ENCODE peak calls at places on chromosomes 6 and 20, in six cellular contexts. One of them, this sample, is unnamed.

GRCh38 chr6:15331629-15332241 is 85.9 kb downstream of the JARID2 start:
- DNase-seq in mesenchymal stem cell: no peak
- DNase-seq in H1: no peak
- DNase-seq in IMR-90: no peak
- DNase-seq in neuronal stem cell: no peak
- DNase-seq in mesendoderm: no peak
- DNase-seq in this sample: no peak

GRCh38 chr6:170080828-170081368 is 210.0 kb downstream of the DLL1 start:
- DNase-seq in mesenchymal stem cell: no peak
- DNase-seq in H1: peak
- DNase-seq in IMR-90: no peak
- DNase-seq in neuronal stem cell: peak
- DNase-seq in mesendoderm: no peak
- DNase-seq in this sample: no peak

GRCh38 chr6:137819740-137820139 is 47.3 kb upstream of the TNFAIP3 start:
- DNase-seq in mesenchymal stem cell: peak
- DNase-seq in H1: no peak
- DNase-seq in IMR-90: no peak
- DNase-seq in neuronal stem cell: no peak
- DNase-seq in mesendoderm: no peak
- DNase-seq in this sample: no peak

GRCh38 chr6:15184441-15184861 is 61.4 kb upstream of the JARID2 start:
- DNase-seq in mesenchymal stem cell: no peak
- DNase-seq in H1: no peak
- DNase-seq in IMR-90: no peak
- DNase-seq in neuronal stem cell: no peak
- DNase-seq in mesendoderm: no peak
- DNase-seq in this sample: peak

GRCh38 chr6:132054525-132054924 is 103.4 kb upstream of the CCN2 start:
- DNase-seq in mesenchymal stem cell: peak
- DNase-seq in H1: no peak
- DNase-seq in IMR-90: peak
- DNase-seq in neuronal stem cell: no peak
- DNase-seq in mesendoderm: no peak
- DNase-seq in this sample: peak

GRCh38 chr6:7998103-7998725 is 66.0 kb downstream of the BLOC1S5 start:
- DNase-seq in mesenchymal stem cell: peak
- DNase-seq in H1: no peak
- DNase-seq in IMR-90: peak
- DNase-seq in neuronal stem cell: no peak
- DNase-seq in mesendoderm: no peak
- DNase-seq in this sample: peak

GRCh38 chr20:23926941-23927872 is 47.7 kb upstream of the CST5 start:
- DNase-seq in mesenchymal stem cell: no peak
- DNase-seq in H1: no peak
- DNase-seq in IMR-90: no peak
- DNase-seq in neuronal stem cell: no peak
- DNase-seq in mesendoderm: no peak
- DNase-seq in this sample: peak

GRCh38 chr6:31178143-31179041 is 7.9 kb upstream of the POU5F1 start:
- DNase-seq in mesenchymal stem cell: no peak
- DNase-seq in H1: no peak
- DNase-seq in IMR-90: no peak
- DNase-seq in neuronal stem cell: no peak
- DNase-seq in mesendoderm: no peak
- DNase-seq in this sample: no peak

GRCh38 chr6:111585969-111586315 is 19.7 kb downstream of the TRAF3IP2 start:
- DNase-seq in mesenchymal stem cell: peak
- DNase-seq in H1: no peak
- DNase-seq in IMR-90: no peak
- DNase-seq in neuronal stem cell: no peak
- DNase-seq in mesendoderm: no peak
- DNase-seq in this sample: no peak

GRCh38 chr20:63972312-63973159 is 2.8 kb upstream of the ZNF512B start:
- DNase-seq in mesenchymal stem cell: no peak
- DNase-seq in H1: no peak
- DNase-seq in IMR-90: no peak
- DNase-seq in neuronal stem cell: no peak
- DNase-seq in mesendoderm: no peak
- DNase-seq in this sample: peak

GRCh38 chr6:116783852-116784251 is 18.3 kb upstream of the FAM162B start:
- DNase-seq in mesenchymal stem cell: peak
- DNase-seq in H1: no peak
- DNase-seq in IMR-90: peak
- DNase-seq in neuronal stem cell: no peak
- DNase-seq in mesendoderm: no peak
- DNase-seq in this sample: no peak

GRCh38 chr6:136547336-136547735 is 2.9 kb downstream of the MAP7 start:
- DNase-seq in mesenchymal stem cell: peak
- DNase-seq in H1: no peak
- DNase-seq in IMR-90: peak
- DNase-seq in neuronal stem cell: no peak
- DNase-seq in mesendoderm: peak
- DNase-seq in this sample: no peak

GRCh38 chr6:132790450-132790849 is 8.0 kb downstream of the SLC18B1 start:
- DNase-seq in mesenchymal stem cell: no peak
- DNase-seq in H1: no peak
- DNase-seq in IMR-90: no peak
- DNase-seq in neuronal stem cell: no peak
- DNase-seq in mesendoderm: no peak
- DNase-seq in this sample: no peak

GRCh38 chr20:48012401-48012974 is 227.2 kb upstream of the SULF2 start:
- DNase-seq in mesenchymal stem cell: peak
- DNase-seq in H1: no peak
- DNase-seq in IMR-90: peak
- DNase-seq in neuronal stem cell: no peak
- DNase-seq in mesendoderm: peak
- DNase-seq in this sample: no peak

GRCh38 chr6:105192707-105193465 is 13.1 kb upstream of the POPDC3 start:
- DNase-seq in mesenchymal stem cell: peak
- DNase-seq in H1: no peak
- DNase-seq in IMR-90: peak
- DNase-seq in neuronal stem cell: no peak
- DNase-seq in mesendoderm: no peak
- DNase-seq in this sample: no peak

GRCh38 chr20:63073051-63073737 is 66.4 kb upstream of the BHLHE23 start:
- DNase-seq in mesenchymal stem cell: no peak
- DNase-seq in H1: no peak
- DNase-seq in IMR-90: no peak
- DNase-seq in neuronal stem cell: no peak
- DNase-seq in mesendoderm: no peak
- DNase-seq in this sample: no peak

GRCh38 chr6:158705386-158706126 is 55.7 kb downstream of the SYTL3 start:
- DNase-seq in mesenchymal stem cell: no peak
- DNase-seq in H1: no peak
- DNase-seq in IMR-90: no peak
- DNase-seq in neuronal stem cell: no peak
- DNase-seq in mesendoderm: no peak
- DNase-seq in this sample: no peak

GRCh38 chr6:37285861-37286311 is 27.9 kb upstream of the TMEM217 start:
- DNase-seq in mesenchymal stem cell: no peak
- DNase-seq in H1: no peak
- DNase-seq in IMR-90: no peak
- DNase-seq in neuronal stem cell: no peak
- DNase-seq in mesendoderm: no peak
- DNase-seq in this sample: peak

GRCh38 chr6:16519265-16520242 is 241.7 kb downstream of the ATXN1 start:
- DNase-seq in mesenchymal stem cell: no peak
- DNase-seq in H1: no peak
- DNase-seq in IMR-90: no peak
- DNase-seq in neuronal stem cell: no peak
- DNase-seq in mesendoderm: peak
- DNase-seq in this sample: peak

GRCh38 chr20:371755-372542 is 8.6 kb upstream of the TRIB3 start:
- DNase-seq in mesenchymal stem cell: peak
- DNase-seq in H1: no peak
- DNase-seq in IMR-90: peak
- DNase-seq in neuronal stem cell: no peak
- DNase-seq in mesendoderm: peak
- DNase-seq in this sample: peak

GRCh38 chr6:117908246-117909107 is 1.4 kb downstream of the SLC35F1 start:
- DNase-seq in mesenchymal stem cell: no peak
- DNase-seq in H1: no peak
- DNase-seq in IMR-90: no peak
- DNase-seq in neuronal stem cell: no peak
- DNase-seq in mesendoderm: peak
- DNase-seq in this sample: no peak

GRCh38 chr20:62344782-62345181 is 22.3 kb downstream of the LAMA5 start:
- DNase-seq in mesenchymal stem cell: peak
- DNase-seq in H1: no peak
- DNase-seq in IMR-90: peak
- DNase-seq in neuronal stem cell: no peak
- DNase-seq in mesendoderm: no peak
- DNase-seq in this sample: no peak

GRCh38 chr6:52571099-52571755 is 5.6 kb downstream of the TRAM2 start:
- DNase-seq in mesenchymal stem cell: peak
- DNase-seq in H1: no peak
- DNase-seq in IMR-90: no peak
- DNase-seq in neuronal stem cell: no peak
- DNase-seq in mesendoderm: peak
- DNase-seq in this sample: no peak

GRCh38 chr20:8215516-8215915 is 83.5 kb downstream of the PLCB1 start:
- DNase-seq in mesenchymal stem cell: peak
- DNase-seq in H1: no peak
- DNase-seq in IMR-90: peak
- DNase-seq in neuronal stem cell: no peak
- DNase-seq in mesendoderm: no peak
- DNase-seq in this sample: no peak

GRCh38 chr6:3640868-3641267 is 110.6 kb downstream of the PXDC1 start:
- DNase-seq in mesenchymal stem cell: no peak
- DNase-seq in H1: no peak
- DNase-seq in IMR-90: no peak
- DNase-seq in neuronal stem cell: no peak
- DNase-seq in mesendoderm: no peak
- DNase-seq in this sample: no peak

GRCh38 chr20:35106827-35107380 is 14.3 kb upstream of the TRPC4AP start:
- DNase-seq in mesenchymal stem cell: no peak
- DNase-seq in H1: no peak
- DNase-seq in IMR-90: no peak
- DNase-seq in neuronal stem cell: no peak
- DNase-seq in mesendoderm: no peak
- DNase-seq in this sample: no peak

GRCh38 chr6:110178626-110179405 is 654 bp downstream of the WASF1 start:
- DNase-seq in mesenchymal stem cell: peak
- DNase-seq in H1: peak
- DNase-seq in IMR-90: peak
- DNase-seq in neuronal stem cell: peak
- DNase-seq in mesendoderm: peak
- DNase-seq in this sample: peak

GRCh38 chr6:110183292-110183691 is 3.1 kb downstream of the CDC40 start:
- DNase-seq in mesenchymal stem cell: no peak
- DNase-seq in H1: no peak
- DNase-seq in IMR-90: no peak
- DNase-seq in neuronal stem cell: no peak
- DNase-seq in mesendoderm: no peak
- DNase-seq in this sample: no peak

GRCh38 chr6:110179406-110180227 is at the start of gene WASF1:
- DNase-seq in mesenchymal stem cell: peak
- DNase-seq in H1: peak
- DNase-seq in IMR-90: peak
- DNase-seq in neuronal stem cell: peak
- DNase-seq in mesendoderm: peak
- DNase-seq in this sample: peak

GRCh38 chr6:110181131-110182027 is 1.2 kb downstream of the CDC40 start:
- DNase-seq in mesenchymal stem cell: peak
- DNase-seq in H1: no peak
- DNase-seq in IMR-90: peak
- DNase-seq in neuronal stem cell: no peak
- DNase-seq in mesendoderm: no peak
- DNase-seq in this sample: peak

GRCh38 chr6:110180228-110181008 is at the start of gene CDC40:
- DNase-seq in mesenchymal stem cell: no peak
- DNase-seq in H1: peak
- DNase-seq in IMR-90: no peak
- DNase-seq in neuronal stem cell: no peak
- DNase-seq in mesendoderm: no peak
- DNase-seq in this sample: no peak
- H2BK5ac ChIP-seq in mesenchymal stem cell: peak
- H2BK5ac ChIP-seq in H1: peak
- H2BK5ac ChIP-seq in IMR-90: peak
- H2BK5ac ChIP-seq in neuronal stem cell: peak
- H2BK5ac ChIP-seq in mesendoderm: peak
- H2BK5ac ChIP-seq in this sample: peak

DNA sequence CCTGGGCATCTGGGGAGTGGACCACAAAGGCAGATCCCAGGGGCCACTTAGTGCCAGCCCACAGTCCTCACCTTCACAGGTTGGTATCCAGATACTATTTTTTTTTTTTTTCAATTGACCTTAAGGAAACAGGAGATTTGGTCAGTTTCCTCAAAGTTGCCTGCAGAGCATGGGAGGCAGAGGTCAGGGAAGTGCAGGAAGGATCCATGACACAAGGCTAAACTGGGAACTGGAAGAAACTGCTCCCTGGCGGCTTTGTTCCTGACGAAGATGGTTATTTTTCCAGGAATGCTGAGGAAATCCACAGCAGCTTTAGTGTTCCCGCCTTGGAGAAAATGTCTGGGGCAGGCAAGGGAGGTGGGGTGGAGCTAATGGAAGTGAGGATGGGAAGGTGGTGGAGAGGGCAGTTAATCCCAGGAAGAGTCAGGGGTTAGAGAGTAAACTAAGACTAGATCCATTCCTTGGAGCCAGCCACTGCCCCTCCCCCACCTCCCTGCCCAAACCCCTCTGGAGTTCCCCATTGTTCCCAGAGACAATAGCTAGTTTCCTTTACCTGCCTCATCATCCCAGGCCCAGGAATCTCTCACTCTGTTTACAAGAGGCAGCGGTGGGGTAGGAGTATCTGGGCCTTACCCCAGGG is 14.3 kb upstream of the MYMX start:
- DNase-seq in mesenchymal stem cell: no peak
- DNase-seq in H1: peak
- DNase-seq in IMR-90: no peak
- DNase-seq in neuronal stem cell: no peak
- DNase-seq in mesendoderm: peak
- DNase-seq in this sample: no peak
- H2AK5ac ChIP-seq in mesenchymal stem cell: no peak
- H2AK5ac ChIP-seq in H1: peak
- H2AK5ac ChIP-seq in IMR-90: no peak
- H2AK5ac ChIP-seq in neuronal stem cell: no peak
- H2AK5ac ChIP-seq in mesendoderm: peak
- H2AK5ac ChIP-seq in this sample: peak

GRCh38 chr20:22799687-22800086 is 215.3 kb upstream of the FOXA2 start:
- DNase-seq in mesenchymal stem cell: no peak
- DNase-seq in H1: no peak
- DNase-seq in IMR-90: no peak
- DNase-seq in neuronal stem cell: no peak
- DNase-seq in mesendoderm: no peak
- DNase-seq in this sample: no peak
- H3K4me3 ChIP-seq in mesenchymal stem cell: no peak
- H3K4me3 ChIP-seq in H1: no peak
- H3K4me3 ChIP-seq in IMR-90: no peak
- H3K4me3 ChIP-seq in neuronal stem cell: no peak
- H3K4me3 ChIP-seq in mesendoderm: no peak
- H3K4me3 ChIP-seq in this sample: no peak

DNA sequence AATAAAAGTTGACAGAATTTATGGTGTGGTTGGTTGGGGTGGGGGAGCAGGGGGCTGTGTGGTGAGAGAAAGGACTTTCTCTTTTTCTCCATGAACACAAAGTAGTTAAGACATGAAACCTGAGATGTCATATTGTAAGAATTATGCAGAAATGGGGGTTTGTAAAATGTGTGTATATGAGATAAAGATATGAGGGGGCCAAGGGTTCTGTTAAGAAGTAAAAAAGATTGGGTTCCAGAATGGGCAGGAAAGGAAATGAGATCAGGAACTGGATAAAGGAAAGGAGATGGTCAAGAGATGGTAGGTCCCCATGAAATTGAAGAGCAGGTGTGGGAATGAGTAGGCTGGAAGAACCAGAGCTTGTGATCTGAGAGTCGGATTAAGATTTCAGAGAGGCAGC is 9.7 kb downstream of the RNF146 start:
- DNase-seq in mesenchymal stem cell: no peak
- DNase-seq in H1: no peak
- DNase-seq in IMR-90: no peak
- DNase-seq in neuronal stem cell: no peak
- DNase-seq in mesendoderm: no peak
- DNase-seq in this sample: no peak
- H2BK5ac ChIP-seq in mesenchymal stem cell: no peak
- H2BK5ac ChIP-seq in H1: no peak
- H2BK5ac ChIP-seq in IMR-90: no peak
- H2BK5ac ChIP-seq in neuronal stem cell: no peak
- H2BK5ac ChIP-seq in mesendoderm: no peak
- H2BK5ac ChIP-seq in this sample: no peak